ENCODE peak calls at places on chromosome 10, in four cellular contexts. D, K, R and V are unnamed samples.

GRCh38 chr10:18822156-18822555 is 162.9 kb downstream of the ARL5B start:
- DNase-seq in D (no peak), K (peak), R (no peak), V (peak)

GRCh38 chr10:107031981-107032699 is 132.4 kb downstream of the SORCS1 start:
- DNase-seq in D (no peak), K (peak), R (no peak), V (peak)

GRCh38 chr10:5449823-5450222 is 37.5 kb downstream of the NET1 start:
- DNase-seq in D (peak), K (peak), R (no peak), V (peak)

GRCh38 chr10:112382539-112383235 is 8.8 kb downstream of the ACSL5 start:
- DNase-seq in D (no peak), K (no peak), R (no peak), V (no peak)

GRCh38 chr10:86654411-86655172 is at the start of gene OPN4:
- DNase-seq in D (no peak), K (peak), R (no peak), V (no peak)

GRCh38 chr10:66180651-66181318 is 745.1 kb upstream of the LRRTM3 start:
- DNase-seq in D (peak), K (peak), R (no peak), V (no peak)

GRCh38 chr10:104254493-104255243 is at the start of gene GSTO1:
- DNase-seq in D (no peak), K (peak), R (peak), V (peak)

GRCh38 chr10:81414038-81414437 is 461.0 kb upstream of the NRG3 start:
- DNase-seq in D (no peak), K (no peak), R (no peak), V (no peak)

GRCh38 chr10:7408494-7409044 is 2.3 kb downstream of the SFMBT2 start:
- DNase-seq in D (no peak), K (peak), R (no peak), V (peak)

GRCh38 chr10:34337917-34338316 is 477.2 kb downstream of the PARD3 start:
- DNase-seq in D (no peak), K (no peak), R (no peak), V (no peak)

GRCh38 chr10:33413093-33413442 is 78.6 kb upstream of the NRP1 start:
- DNase-seq in D (no peak), K (no peak), R (no peak), V (no peak)

GRCh38 chr10:52483587-52483986 is 169.5 kb downstream of the DKK1 start:
- DNase-seq in D (no peak), K (no peak), R (no peak), V (no peak)

GRCh38 chr10:45464958-45465567 is 91.0 kb downstream of the ALOX5 start:
- DNase-seq in D (peak), K (peak), R (peak), V (peak)

GRCh38 chr10:131577178-131577555 is 265.6 kb upstream of the TCERG1L start:
- DNase-seq in D (no peak), K (no peak), R (no peak), V (no peak)

GRCh38 chr10:16192337-16192736 is 244.5 kb upstream of the PTER start:
- DNase-seq in D (no peak), K (no peak), R (no peak), V (no peak)

GRCh38 chr10:43929122-43929521 is 280.4 kb upstream of the ZNF32 start:
- DNase-seq in D (no peak), K (no peak), R (no peak), V (no peak)

GRCh38 chr10:133464582-133465031 is 10.9 kb downstream of the SCART1 start:
- DNase-seq in D (no peak), K (no peak), R (no peak), V (no peak)

GRCh38 chr10:73863039-73863817 is 11.1 kb downstream of the CAMK2G start:
- DNase-seq in D (no peak), K (peak), R (no peak), V (no peak)

GRCh38 chr10:22978287-22978686 is 50.4 kb downstream of the ARMC3 start:
- DNase-seq in D (no peak), K (no peak), R (no peak), V (peak)

GRCh38 chr10:87925570-87925969 is 62.1 kb downstream of the PTEN start:
- DNase-seq in D (peak), K (peak), R (no peak), V (peak)

GRCh38 chr10:52566471-52567246 is 205.9 kb downstream of the MBL2 start:
- DNase-seq in D (peak), K (peak), R (no peak), V (peak)

GRCh38 chr10:133109736-133110532 is 22.2 kb downstream of the ADGRA1 start:
- DNase-seq in D (no peak), K (no peak), R (no peak), V (peak)

GRCh38 chr10:34045571-34046190 is 711.2 kb upstream of the NRP1 start:
- DNase-seq in D (no peak), K (peak), R (no peak), V (peak)

GRCh38 chr10:8810677-8811076 is 756.2 kb downstream of the GATA3 start:
- DNase-seq in D (no peak), K (no peak), R (no peak), V (no peak)

GRCh38 chr10:71766717-71767419 is 6.5 kb downstream of the VSIR start:
- DNase-seq in D (peak), K (peak), R (no peak), V (peak)

GRCh38 chr10:30974773-30975386 is 56.8 kb downstream of the ZNF438 start:
- DNase-seq in D (no peak), K (no peak), R (no peak), V (no peak)

GRCh38 chr10:14405076-14406065 is 74.6 kb upstream of the FRMD4A start:
- DNase-seq in D (peak), K (peak), R (no peak), V (no peak)

GRCh38 chr10:110144526-110144925 is 62.9 kb upstream of the MXI1 start:
- DNase-seq in D (no peak), K (no peak), R (no peak), V (no peak)

GRCh38 chr10:15817407-15818046 is 42.8 kb downstream of the MINDY3 start:
- DNase-seq in D (no peak), K (no peak), R (no peak), V (no peak)

GRCh38 chr10:86335831-86336230 is 30.8 kb downstream of the GRID1 start:
- DNase-seq in D (no peak), K (no peak), R (no peak), V (no peak)

GRCh38 chr10:22325272-22325947 is 4.5 kb downstream of the BMI1 start:
- DNase-seq in D (no peak), K (peak), R (peak), V (peak)

GRCh38 chr10:3803295-3803883 is 18.4 kb upstream of the KLF6 start:
- DNase-seq in D (no peak), K (peak), R (no peak), V (no peak)

GRCh38 chr10:43140414-43140813 is 2.2 kb downstream of the CSGALNACT2 start:
- DNase-seq in D (peak), K (peak), R (no peak), V (no peak)